ENCODE peak calls at places on chromosome X, in seven cellular contexts. J, X, Q, D, A, S and V are unnamed samples.

GRCh38 chrX:74465424-74465823 is 44.1 kb downstream of the SLC16A2 start:
- DNase-seq in J (no peak), X (no peak), Q (no peak), D (no peak), A (peak), S (no peak), V (no peak)

GRCh38 chrX:108309144-108309543 is 129.1 kb downstream of the COL4A6 start:
- DNase-seq in J (no peak), X (no peak), Q (peak), D (no peak), A (peak), S (no peak), V (no peak)

GRCh38 chrX:130179579-130180215 is 7.9 kb downstream of the RAB33A start:
- DNase-seq in J (no peak), X (no peak), Q (no peak), D (no peak), A (peak), S (no peak), V (no peak)

GRCh38 chrX:104564921-104565703 is 887 bp upstream of the IL1RAPL2 start:
- DNase-seq in J (no peak), X (no peak), Q (no peak), D (no peak), A (no peak), S (no peak), V (no peak)

GRCh38 chrX:153801646-153802045 is 7.2 kb downstream of the SSR4 start:
- DNase-seq in J (no peak), X (no peak), Q (no peak), D (no peak), A (no peak), S (no peak), V (no peak)

GRCh38 chrX:20595928-20596550 is 329.3 kb upstream of the RPS6KA3 start:
- DNase-seq in J (no peak), X (no peak), Q (no peak), D (no peak), A (peak), S (no peak), V (no peak)

GRCh38 chrX:79078114-79078513 is 66.4 kb upstream of the GPR174 start:
- DNase-seq in J (no peak), X (no peak), Q (no peak), D (no peak), A (no peak), S (no peak), V (no peak)

GRCh38 chrX:108036298-108036973 is 8.4 kb upstream of the VSIG1 start:
- DNase-seq in J (no peak), X (no peak), Q (no peak), D (no peak), A (peak), S (no peak), V (no peak)

GRCh38 chrX:9164535-9165425 is 130.9 kb upstream of the FAM9B start:
- DNase-seq in J (no peak), X (no peak), Q (no peak), D (no peak), A (peak), S (no peak), V (no peak)

GRCh38 chrX:1165535-1166196 is 46.8 kb downstream of the CRLF2 start:
- DNase-seq in J (peak), X (no peak), Q (no peak), D (no peak), A (peak), S (no peak), V (no peak)

GRCh38 chrX:42920752-42921151 is 142.8 kb upstream of the PPP1R2C start:
- DNase-seq in J (no peak), X (no peak), Q (no peak), D (no peak), A (no peak), S (no peak), V (no peak)

GRCh38 chrX:38214551-38214950 is 6.1 kb downstream of the SRPX start:
- DNase-seq in J (no peak), X (no peak), Q (no peak), D (no peak), A (no peak), S (no peak), V (no peak)

GRCh38 chrX:4588893-4589292 is 875.4 kb upstream of the PRKX start:
- DNase-seq in J (no peak), X (no peak), Q (no peak), D (no peak), A (no peak), S (no peak), V (no peak)

GRCh38 chrX:39307488-39307887 is 506.2 kb downstream of the MID1IP1 start:
- DNase-seq in J (no peak), X (no peak), Q (no peak), D (no peak), A (no peak), S (no peak), V (no peak)

GRCh38 chrX:16807976-16808542 is 21.8 kb downstream of the TXLNG start:
- DNase-seq in J (no peak), X (no peak), Q (no peak), D (no peak), A (peak), S (no peak), V (no peak)

GRCh38 chrX:590666-591065 is 39.9 kb upstream of the SHOX start:
- DNase-seq in J (no peak), X (no peak), Q (no peak), D (no peak), A (no peak), S (no peak), V (no peak)

GRCh38 chrX:21930986-21931385 is 9.5 kb upstream of the SMS start:
- DNase-seq in J (no peak), X (no peak), Q (no peak), D (no peak), A (no peak), S (no peak), V (no peak)

GRCh38 chrX:23127586-23127985 is 127.8 kb downstream of the DDX53 start:
- DNase-seq in J (no peak), X (no peak), Q (no peak), D (no peak), A (no peak), S (no peak), V (no peak)

GRCh38 chrX:4710618-4711433 is 997.4 kb upstream of the PRKX start:
- DNase-seq in J (no peak), X (no peak), Q (no peak), D (no peak), A (no peak), S (no peak), V (no peak)

GRCh38 chrX:128884430-128884829 is 638.9 kb downstream of the SMARCA1 start:
- DNase-seq in J (no peak), X (no peak), Q (no peak), D (no peak), A (no peak), S (no peak), V (no peak)

GRCh38 chrX:137563681-137564651 is 2.0 kb upstream of the ZIC3 start:
- DNase-seq in J (no peak), X (no peak), Q (no peak), D (no peak), A (no peak), S (no peak), V (no peak)

GRCh38 chrX:55767100-55767499 is 49.6 kb downstream of the RRAGB start:
- DNase-seq in J (no peak), X (no peak), Q (no peak), D (no peak), A (peak), S (no peak), V (no peak)

GRCh38 chrX:35711281-35711680 is 86.9 kb upstream of the MAGEB16 start:
- DNase-seq in J (no peak), X (no peak), Q (no peak), D (no peak), A (no peak), S (no peak), V (no peak)

GRCh38 chrX:37509349-37509748 is 62.1 kb upstream of the LANCL3 start:
- DNase-seq in J (no peak), X (no peak), Q (no peak), D (no peak), A (peak), S (no peak), V (no peak)

GRCh38 chrX:23870041-23870440 is 37.7 kb downstream of the APOO start:
- DNase-seq in J (no peak), X (no peak), Q (no peak), D (no peak), A (no peak), S (no peak), V (no peak)

GRCh38 chrX:136047969-136048368 is 62.7 kb downstream of the SLC9A6 start:
- DNase-seq in J (no peak), X (no peak), Q (no peak), D (no peak), A (peak), S (no peak), V (no peak)

GRCh38 chrX:123036401-123036800 is 147.7 kb upstream of the GRIA3 start:
- DNase-seq in J (no peak), X (no peak), Q (no peak), D (no peak), A (no peak), S (no peak), V (no peak)

GRCh38 chrX:7202206-7202605 is 54.3 kb upstream of the PUDP start:
- DNase-seq in J (no peak), X (no peak), Q (no peak), D (no peak), A (no peak), S (no peak), V (no peak)

GRCh38 chrX:136215559-136215958 is 35.6 kb downstream of the MAP7D3 start:
- DNase-seq in J (no peak), X (no peak), Q (no peak), D (no peak), A (no peak), S (no peak), V (no peak)

GRCh38 chrX:38044682-38045081 is 38.3 kb downstream of the SYTL5 start:
- DNase-seq in J (no peak), X (no peak), Q (no peak), D (no peak), A (no peak), S (no peak), V (no peak)

GRCh38 chrX:109889289-109890006 is 113.5 kb upstream of the TMEM164 start:
- DNase-seq in J (peak), X (no peak), Q (no peak), D (no peak), A (peak), S (peak), V (peak)

GRCh38 chrX:140318306-140318705 is 186.6 kb downstream of the SOX3 start:
- DNase-seq in J (no peak), X (no peak), Q (no peak), D (no peak), A (no peak), S (no peak), V (no peak)

GRCh38 chrX:130555757-130556156 is 154.0 kb downstream of the RBMX2 start:
- DNase-seq in J (no peak), X (no peak), Q (no peak), D (no peak), A (no peak), S (no peak), V (no peak)

GRCh38 chrX:7334253-7334935 is 186.4 kb upstream of the PUDP start:
- DNase-seq in J (no peak), X (no peak), Q (no peak), D (no peak), A (peak), S (no peak), V (no peak)